ENCODE peak calls at places on chromosomes 11 and 22, in four cellular contexts. I is right atrium auricular region, Y is body of pancreas, T is mammary epithelial cell. D is an unnamed sample.

GRCh38 chr11:36619502-36619901 is 21.5 kb upstream of the RAG2 start:
- DNase-seq in I (no peak), T (no peak), Y (peak; percentile 28), D (no peak)

GRCh38 chr11:46363455-46363920 is 16.2 kb downstream of the DGKZ start:
- DNase-seq in T (peak; percentile 83), I (peak; percentile 74), Y (peak; percentile 38), D (peak; percentile 86)

GRCh38 chr22:44823396-44823795 is 71.0 kb downstream of the ARHGAP8 start:
- DNase-seq in Y (no peak), T (no peak), I (no peak), D (no peak)

GRCh38 chr11:128626913-128627665 is 39.7 kb upstream of the ETS1 start:
- DNase-seq in Y (no peak), I (peak; percentile 57), T (no peak), D (no peak)

GRCh38 chr11:111310088-111310487 is 11.7 kb downstream of the POU2AF3 start:
- DNase-seq in T (peak; percentile 28), Y (no peak), I (no peak), D (no peak)

GRCh38 chr11:69204246-69205124 is 48.8 kb downstream of the SMIM38 start:
- DNase-seq in T (no peak), I (no peak), Y (no peak), D (no peak)

GRCh38 chr22:46674367-46674781 is 54.2 kb downstream of the GRAMD4 start:
- DNase-seq in Y (peak; percentile 32), I (no peak), T (no peak), D (peak; percentile 64)

GRCh38 chr11:45092901-45093760 is 53.3 kb upstream of the PRDM11 start:
- DNase-seq in I (no peak), T (peak; percentile 17), Y (no peak), D (no peak)

GRCh38 chr11:27184458-27185312 is 144.1 kb downstream of the BBOX1 start:
- DNase-seq in Y (no peak), I (no peak), T (peak; percentile 30), D (no peak)

GRCh38 chr11:62013266-62014157 is 46.1 kb upstream of the FTH1 start:
- DNase-seq in Y (no peak), T (peak; percentile 65), I (no peak), D (no peak)

GRCh38 chr11:61718613-61719302 is 33.7 kb upstream of the MYRF start:
- DNase-seq in T (no peak), Y (no peak), I (no peak), D (no peak)

GRCh38 chr11:78820722-78821121 is 246.1 kb upstream of the NARS2 start:
- DNase-seq in I (no peak), T (no peak), Y (peak; percentile 42), D (no peak)

GRCh38 chr22:31488346-31488883 is 1.2 kb downstream of the EIF4ENIF1 start:
- DNase-seq in I (no peak), T (no peak), Y (no peak), D (no peak)

GRCh38 chr11:63896071-63896470 is 20.9 kb downstream of the RCOR2 start:
- DNase-seq in I (no peak), T (no peak), Y (peak; percentile 87), D (no peak)

GRCh38 chr11:115390441-115390840 is 113.8 kb downstream of the CADM1 start:
- DNase-seq in T (no peak), I (no peak), Y (no peak), D (no peak)
- H3K27me3 ChIP-seq in T (no peaks in the 10 kb centered on the region), I (no peaks in the 10 kb centered on the region), Y (no peaks in the 10 kb centered on the region), D (no peaks in the 10 kb centered on the region)

DNA sequence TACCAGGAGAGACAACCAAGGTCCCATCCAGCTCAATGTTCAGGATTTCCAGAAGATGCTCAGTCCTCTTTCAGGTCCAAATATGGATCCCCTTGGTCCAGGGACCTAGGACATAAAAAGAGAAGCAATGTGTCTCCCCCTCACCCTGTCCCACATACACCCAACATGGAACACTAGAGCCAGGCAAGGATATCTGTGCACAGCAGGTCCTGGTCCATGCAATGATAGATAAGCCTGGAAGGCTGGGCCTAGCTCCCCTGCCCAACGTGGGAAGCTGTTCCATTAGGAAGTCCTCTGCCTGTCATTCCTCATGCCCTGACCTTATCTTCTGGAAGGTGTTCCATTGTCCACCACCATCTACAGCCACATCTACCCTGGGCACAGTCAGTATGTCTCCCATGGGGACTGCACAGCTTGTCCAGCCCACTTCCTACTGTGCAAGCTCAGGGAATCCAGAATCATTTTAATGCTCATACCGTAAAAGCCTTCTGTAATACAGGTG is 1434.8 kb downstream of the TBC1D22A start:
- DNase-seq in T (no peak), I (peak; percentile 18), Y (no peak), D (no peak)
- H3K27me3 ChIP-seq in T (no peaks in the 10 kb centered on the region), I (no peaks in the 10 kb centered on the region), Y (no peaks in the 10 kb centered on the region), D (no peaks in the 10 kb centered on the region)

GRCh38 chr22:39815882-39816395 is 77.6 kb downstream of the ENTHD1 start:
- DNase-seq in T (no peak), Y (no peak), I (no peak), D (no peak)

GRCh38 chr22:39809772-39810557 is 83.6 kb downstream of the ENTHD1 start:
- DNase-seq in T (no peak), Y (no peak), I (no peak), D (no peak)

GRCh38 chr22:39818050-39818449 is 75.5 kb downstream of the ENTHD1 start:
- DNase-seq in T (no peak), Y (no peak), I (no peak), D (no peak)

GRCh38 chr22:39819429-39819828 is 74.1 kb downstream of the ENTHD1 start:
- DNase-seq in Y (no peak), T (no peak), I (no peak), D (no peak)

GRCh38 chr22:39814899-39815298 is 78.7 kb downstream of the ENTHD1 start:
- DNase-seq in I (no peak), T (peak; percentile 41), Y (no peak), D (no peak)
- H3K27me3 ChIP-seq in I (no peaks in the 10 kb centered on the region), T (no peaks in the 10 kb centered on the region), Y (no peaks in the 10 kb centered on the region), D (peaks cover 61% of the 10 kb centered on the region)

GRCh38 chr11:77042111-77042726 is 8.0 kb downstream of the B3GNT6 start:
- DNase-seq in T (no peak), Y (no peak), I (no peak), D (no peak)
- H3K27me3 ChIP-seq in T (no peaks in the 10 kb centered on the region), Y (no peaks in the 10 kb centered on the region), I (peaks cover 18% of the 10 kb centered on the region), D (peaks cover 10% of the 10 kb centered on the region)

DNA sequence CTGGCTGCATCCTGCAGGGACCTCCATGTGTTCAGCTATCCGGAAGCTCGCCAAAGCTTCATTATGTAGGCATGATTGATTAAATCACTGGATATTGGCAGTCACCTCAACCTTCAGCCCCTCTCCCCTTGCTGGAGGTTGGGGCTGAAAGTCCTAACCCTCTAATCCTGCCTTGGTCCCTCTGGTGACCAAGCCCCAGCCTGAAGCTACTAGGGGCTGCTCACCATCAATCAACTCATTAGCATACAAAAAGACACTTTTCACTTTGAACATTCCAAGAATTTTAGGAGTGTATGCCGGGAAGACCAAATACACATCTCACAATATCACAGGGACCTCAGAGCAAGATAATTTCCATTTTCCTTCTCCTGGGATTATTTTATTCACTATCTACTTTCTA is 38.8 kb upstream of the TPBGL start:
- DNase-seq in I (no peak), T (no peak), Y (no peak), D (no peak)
- H3K27me3 ChIP-seq in I (no peaks in the 10 kb centered on the region), T (no peaks in the 10 kb centered on the region), Y (no peaks in the 10 kb centered on the region), D (no peaks in the 10 kb centered on the region)

DNA sequence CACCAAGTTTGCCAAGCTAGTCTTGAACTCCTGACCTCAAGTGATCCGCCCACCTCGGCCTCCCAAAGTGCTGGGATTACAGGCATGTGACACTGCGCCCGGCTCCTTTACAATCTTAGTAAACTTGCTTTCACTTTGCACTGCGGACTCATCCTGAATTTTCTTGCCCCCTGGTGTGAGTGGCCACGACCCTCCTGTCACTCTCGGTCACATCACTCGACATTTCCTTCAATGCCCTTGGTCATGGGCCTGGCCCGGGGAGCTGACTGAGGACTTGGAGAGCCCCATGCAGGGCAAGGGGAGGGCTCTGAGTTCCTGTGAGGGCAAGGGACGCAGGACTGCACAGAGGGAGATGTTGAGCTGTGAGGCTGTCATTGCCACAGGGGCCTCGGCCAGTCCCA is 21.4 kb downstream of the A4GALT start:
- DNase-seq in T (no peak), Y (no peak), I (no peak), D (peak; percentile 49)
- H3K27me3 ChIP-seq in T (no peaks in the 10 kb centered on the region), Y (no peaks in the 10 kb centered on the region), I (no peaks in the 10 kb centered on the region), D (no peaks in the 10 kb centered on the region)

GRCh38 chr11:35418847-35419712 is at the start of gene SLC1A2:
- DNase-seq in Y (peak; percentile 29), I (no peak), T (no peak), D (peak; percentile 28)

GRCh38 chr11:35419713-35420333 is 465 bp upstream of the SLC1A2 start:
- DNase-seq in T (no peak), I (no peak), Y (no peak), D (peak; percentile 18)

GRCh38 chr11:35415488-35415887 is 3.9 kb downstream of the SLC1A2 start:
- DNase-seq in T (no peak), Y (no peak), I (no peak), D (no peak)

GRCh38 chr11:35420371-35420770 is 1.0 kb upstream of the SLC1A2 start:
- DNase-seq in Y (peak; percentile 26), T (no peak), I (no peak), D (no peak)

GRCh38 chr11:35418282-35418846 is 994 bp downstream of the SLC1A2 start:
- DNase-seq in T (no peak), Y (peak; percentile 41), I (no peak), D (no peak)
- H3K27me3 ChIP-seq in T (peaks cover 52% of the 10 kb centered on the region), Y (no peaks in the 10 kb centered on the region), I (no peaks in the 10 kb centered on the region), D (peaks cover 65% of the 10 kb centered on the region)